ENCODE peak calls at places on chromosome 1, in eight cellular contexts. One of them, this sample, is unnamed.
A peak's percentile ranks its signal among the peaks of the same experiment; 100 is the strongest.

GRCh38 chr1:89631756-89632155 is 1.2 kb upstream of the LRRC8C start:
- DNase-seq in foreskin keratinocyte: no peak
- DNase-seq in iPS-NIHi11: no peak
- DNase-seq in lung microvascular endothelial cell: no peak
- DNase-seq in NCI-H146: no peak
- DNase-seq in skeletal muscle cell: no peak
- DNase-seq in stimulated activated CD4-positive, alpha-beta T cell treated with anti-CD3 and anti-CD28 coated beads, Interleukin-4, amount 100 ng/mL, for 24 hours: no peak
- DNase-seq in transverse colon: no peak
- DNase-seq in this sample: no peak

GRCh38 chr1:95631695-95632094 is 397.7 kb downstream of the RWDD3 start:
- DNase-seq in lung microvascular endothelial cell: no peak
- DNase-seq in transverse colon: no peak
- DNase-seq in NCI-H146: no peak
- DNase-seq in iPS-NIHi11: no peak
- DNase-seq in skeletal muscle cell: no peak
- DNase-seq in foreskin keratinocyte: no peak
- DNase-seq in stimulated activated CD4-positive, alpha-beta T cell treated with anti-CD3 and anti-CD28 coated beads, Interleukin-4, amount 100 ng/mL, for 24 hours: no peak
- DNase-seq in this sample: no peak

GRCh38 chr1:37274896-37275631 is 199.3 kb upstream of the ZC3H12A start:
- DNase-seq in NCI-H146: peak; percentile 23
- DNase-seq in lung microvascular endothelial cell: no peak
- DNase-seq in transverse colon: no peak
- DNase-seq in iPS-NIHi11: peak; percentile 74
- DNase-seq in skeletal muscle cell: no peak
- DNase-seq in stimulated activated CD4-positive, alpha-beta T cell treated with anti-CD3 and anti-CD28 coated beads, Interleukin-4, amount 100 ng/mL, for 24 hours: no peak
- DNase-seq in foreskin keratinocyte: no peak
- DNase-seq in this sample: no peak

GRCh38 chr1:6888268-6888667 is 103.0 kb downstream of the CAMTA1 start:
- DNase-seq in NCI-H146: no peak
- DNase-seq in skeletal muscle cell: no peak
- DNase-seq in foreskin keratinocyte: no peak
- DNase-seq in transverse colon: no peak
- DNase-seq in stimulated activated CD4-positive, alpha-beta T cell treated with anti-CD3 and anti-CD28 coated beads, Interleukin-4, amount 100 ng/mL, for 24 hours: no peak
- DNase-seq in iPS-NIHi11: no peak
- DNase-seq in lung microvascular endothelial cell: no peak
- DNase-seq in this sample: no peak

GRCh38 chr1:238642231-238642630 is 744.1 kb upstream of the CHRM3 start:
- DNase-seq in stimulated activated CD4-positive, alpha-beta T cell treated with anti-CD3 and anti-CD28 coated beads, Interleukin-4, amount 100 ng/mL, for 24 hours: no peak
- DNase-seq in NCI-H146: no peak
- DNase-seq in iPS-NIHi11: no peak
- DNase-seq in foreskin keratinocyte: no peak
- DNase-seq in lung microvascular endothelial cell: no peak
- DNase-seq in transverse colon: no peak
- DNase-seq in skeletal muscle cell: peak; percentile 54
- DNase-seq in this sample: no peak

GRCh38 chr1:172851077-172851476 is 192.2 kb downstream of the FASLG start:
- DNase-seq in transverse colon: no peak
- DNase-seq in lung microvascular endothelial cell: no peak
- DNase-seq in skeletal muscle cell: no peak
- DNase-seq in iPS-NIHi11: no peak
- DNase-seq in NCI-H146: no peak
- DNase-seq in foreskin keratinocyte: no peak
- DNase-seq in stimulated activated CD4-positive, alpha-beta T cell treated with anti-CD3 and anti-CD28 coated beads, Interleukin-4, amount 100 ng/mL, for 24 hours: no peak
- DNase-seq in this sample: no peak

GRCh38 chr1:89939693-89940438 is 55.0 kb upstream of the ZNF326 start:
- DNase-seq in stimulated activated CD4-positive, alpha-beta T cell treated with anti-CD3 and anti-CD28 coated beads, Interleukin-4, amount 100 ng/mL, for 24 hours: no peak
- DNase-seq in iPS-NIHi11: no peak
- DNase-seq in transverse colon: no peak
- DNase-seq in skeletal muscle cell: no peak
- DNase-seq in lung microvascular endothelial cell: no peak
- DNase-seq in NCI-H146: no peak
- DNase-seq in foreskin keratinocyte: no peak
- DNase-seq in this sample: no peak

GRCh38 chr1:24018611-24019580 is 38.8 kb upstream of the SRSF10 start:
- DNase-seq in foreskin keratinocyte: peak; percentile 83
- DNase-seq in stimulated activated CD4-positive, alpha-beta T cell treated with anti-CD3 and anti-CD28 coated beads, Interleukin-4, amount 100 ng/mL, for 24 hours: no peak
- DNase-seq in skeletal muscle cell: peak; percentile 99
- DNase-seq in iPS-NIHi11: peak; percentile 77
- DNase-seq in transverse colon: peak; percentile 97
- DNase-seq in lung microvascular endothelial cell: peak; percentile 92
- DNase-seq in NCI-H146: no peak
- DNase-seq in this sample: no peak

GRCh38 chr1:229310833-229311232 is 32.0 kb downstream of the CCSAP start:
- DNase-seq in transverse colon: no peak
- DNase-seq in skeletal muscle cell: no peak
- DNase-seq in iPS-NIHi11: no peak
- DNase-seq in NCI-H146: no peak
- DNase-seq in stimulated activated CD4-positive, alpha-beta T cell treated with anti-CD3 and anti-CD28 coated beads, Interleukin-4, amount 100 ng/mL, for 24 hours: no peak
- DNase-seq in foreskin keratinocyte: no peak
- DNase-seq in lung microvascular endothelial cell: no peak
- DNase-seq in this sample: no peak

GRCh38 chr1:56125316-56125715 is 454.0 kb downstream of the PLPP3 start:
- DNase-seq in transverse colon: no peak
- DNase-seq in iPS-NIHi11: no peak
- DNase-seq in lung microvascular endothelial cell: no peak
- DNase-seq in stimulated activated CD4-positive, alpha-beta T cell treated with anti-CD3 and anti-CD28 coated beads, Interleukin-4, amount 100 ng/mL, for 24 hours: no peak
- DNase-seq in NCI-H146: no peak
- DNase-seq in skeletal muscle cell: no peak
- DNase-seq in foreskin keratinocyte: no peak
- DNase-seq in this sample: no peak

GRCh38 chr1:227769047-227769446 is 33.8 kb downstream of the SNAP47 start:
- DNase-seq in stimulated activated CD4-positive, alpha-beta T cell treated with anti-CD3 and anti-CD28 coated beads, Interleukin-4, amount 100 ng/mL, for 24 hours: no peak
- DNase-seq in iPS-NIHi11: no peak
- DNase-seq in transverse colon: no peak
- DNase-seq in lung microvascular endothelial cell: no peak
- DNase-seq in NCI-H146: no peak
- DNase-seq in skeletal muscle cell: no peak
- DNase-seq in foreskin keratinocyte: no peak
- DNase-seq in this sample: no peak

GRCh38 chr1:39230261-39231190 is 26.0 kb downstream of the MACF1 start:
- DNase-seq in transverse colon: peak; percentile 19
- DNase-seq in foreskin keratinocyte: no peak
- DNase-seq in stimulated activated CD4-positive, alpha-beta T cell treated with anti-CD3 and anti-CD28 coated beads, Interleukin-4, amount 100 ng/mL, for 24 hours: peak; percentile 35
- DNase-seq in iPS-NIHi11: peak; percentile 60
- DNase-seq in NCI-H146: no peak
- DNase-seq in skeletal muscle cell: no peak
- DNase-seq in lung microvascular endothelial cell: peak; percentile 13
- DNase-seq in this sample: peak; percentile 20